ENCODE peak calls at places on chromosomes 2 and 18, in four cellular contexts. O, B, D and J are unnamed samples.

GRCh38 chr18:49590608-49591007 is 28.8 kb downstream of the LIPG start:
- DNase-seq in O (no peak), B (no peak), D (no peak), J (no peak)

GRCh38 chr2:30763151-30763660 is 44.0 kb downstream of the CAPN13 start:
- DNase-seq in O (no peak), B (no peak), D (no peak), J (no peak)

GRCh38 chr2:17736989-17737388 is 16.6 kb downstream of the SMC6 start:
- DNase-seq in O (no peak), B (no peak), D (no peak), J (no peak)

GRCh38 chr18:46660955-46661749 is 4.1 kb upstream of the LOXHD1 start:
- DNase-seq in O (no peak), B (no peak), D (no peak), J (no peak)

GRCh38 chr18:54690198-54690597 is 99.2 kb downstream of the DYNAP start:
- DNase-seq in O (no peak), B (no peak), D (no peak), J (no peak)

GRCh38 chr2:8259841-8260178 is 422.0 kb upstream of the ID2 start:
- DNase-seq in O (no peak), B (no peak), D (no peak), J (no peak)

GRCh38 chr2:98912221-98912851 is 23.7 kb downstream of the CRACDL start:
- DNase-seq in O (no peak), B (no peak), D (peak; percentile 82), J (no peak)

GRCh38 chr18:35816003-35816402 is 156.5 kb upstream of the RMP24 start:
- DNase-seq in O (no peak), B (no peak), D (no peak), J (no peak)

GRCh38 chr2:128681351-128681906 is 362.8 kb upstream of the HS6ST1 start:
- DNase-seq in O (no peak), B (no peak), D (no peak), J (no peak)

GRCh38 chr2:105653313-105653712 is 91.4 kb upstream of the NCK2 start:
- DNase-seq in O (no peak), B (no peak), D (no peak), J (no peak)

GRCh38 chr2:38751043-38751846 is at the start of gene SRSF7:
- DNase-seq in O (peak; percentile 98), B (peak; percentile 96), D (peak; percentile 99), J (peak; percentile 98)

GRCh38 chr2:28430790-28431418 is 38.2 kb downstream of the FOSL2 start:
- DNase-seq in O (no peak), B (no peak), D (no peak), J (no peak)

GRCh38 chr2:148515170-148515569 is 129.4 kb upstream of the EPC2 start:
- DNase-seq in O (no peak), B (no peak), D (no peak), J (no peak)

GRCh38 chr2:215684448-215685217 is 248.8 kb upstream of the FN1 start:
- DNase-seq in O (no peak), B (no peak), D (no peak), J (no peak)

GRCh38 chr2:88854528-88854927 is 163.1 kb downstream of the RPIA start:
- DNase-seq in O (no peak), B (no peak), D (no peak), J (no peak)

GRCh38 chr18:49585781-49586663 is 24.2 kb downstream of the LIPG start:
- DNase-seq in O (no peak), B (no peak), D (no peak), J (no peak)

GRCh38 chr2:152421521-152422367 is 86.8 kb downstream of the FMNL2 start:
- DNase-seq in O (no peak), B (peak; percentile 95), D (peak; percentile 5), J (no peak)

GRCh38 chr2:8550932-8551621 is 130.8 kb upstream of the ID2 start:
- DNase-seq in O (no peak), B (no peak), D (no peak), J (no peak)

GRCh38 chr2:15912203-15912602 is 28.1 kb upstream of the MYCN start:
- DNase-seq in O (no peak), B (no peak), D (no peak), J (no peak)

GRCh38 chr2:172516299-172516698 is 39.6 kb upstream of the PDK1 start:
- DNase-seq in O (no peak), B (peak; percentile 20), D (no peak), J (no peak)

GRCh38 chr18:3059272-3059671 is 46.3 kb upstream of the LPIN2 start:
- DNase-seq in O (no peak), B (no peak), D (no peak), J (no peak)

GRCh38 chr18:28357785-28358401 is 181.0 kb upstream of the CDH2 start:
- DNase-seq in O (no peak), B (peak; percentile 0), D (no peak), J (no peak)

GRCh38 chr2:199985625-199986207 is 30.3 kb downstream of the MAIP1 start:
- DNase-seq in O (no peak), B (peak; percentile 68), D (peak; percentile 32), J (peak; percentile 78)

GRCh38 chr2:216216951-216217903 is 108.1 kb downstream of the XRCC5 start:
- DNase-seq in O (no peak), B (no peak), D (no peak), J (no peak)